ENCODE peak calls at places on chromosomes 12 and 14, in seven cellular contexts. F, P, C, H, Y, G and D are unnamed samples.

GRCh38 chr12:121534495-121535148 is 46.2 kb downstream of the KDM2B start:
- DNase-seq in Y (no peak), H (peak), F (peak), G (no peak), P (no peak), C (peak), D (no peak)

GRCh38 chr14:21734457-21735074 is 60.9 kb upstream of the OR4E1 start:
- DNase-seq in C (no peak), F (no peak), G (peak), P (peak), H (peak), Y (peak), D (peak)

GRCh38 chr12:111322336-111323250 is 46.3 kb downstream of the PHETA1 start:
- DNase-seq in Y (no peak), H (no peak), P (no peak), G (no peak), C (no peak), F (no peak), D (no peak)

GRCh38 chr14:64767215-64767964 is 63.2 kb downstream of the PLEKHG3 start:
- DNase-seq in C (no peak), F (no peak), H (no peak), Y (no peak), P (no peak), G (no peak), D (no peak)

GRCh38 chr14:50434530-50434929 is 37.8 kb upstream of the CDKL1 start:
- DNase-seq in Y (no peak), G (no peak), F (no peak), H (no peak), C (no peak), P (no peak), D (no peak)

GRCh38 chr14:71070169-71070568 is 162.9 kb downstream of the PCNX1 start:
- DNase-seq in G (no peak), P (peak), Y (peak), H (no peak), C (no peak), F (no peak), D (no peak)

GRCh38 chr12:110708917-110709316 is 20.0 kb upstream of the HVCN1 start:
- DNase-seq in F (no peak), Y (no peak), G (no peak), P (no peak), C (no peak), H (no peak), D (no peak)

GRCh38 chr14:32083315-32083624 is 6.2 kb downstream of the ARHGAP5 start:
- DNase-seq in P (no peak), F (no peak), G (no peak), H (no peak), Y (no peak), C (no peak), D (no peak)

GRCh38 chr14:68986225-68986624 is 7.1 kb upstream of the ACTN1 start:
- DNase-seq in Y (no peak), C (no peak), H (no peak), P (no peak), G (no peak), F (no peak), D (no peak)

GRCh38 chr14:60485057-60485599 is 735 bp downstream of the C14orf39 start:
- DNase-seq in G (no peak), F (no peak), P (no peak), Y (no peak), H (no peak), C (no peak), D (peak)

GRCh38 chr12:47249719-47250506 is 170.2 kb upstream of the AMIGO2 start:
- DNase-seq in P (no peak), H (no peak), G (no peak), F (no peak), Y (no peak), C (no peak), D (peak)

GRCh38 chr14:91947196-91948184 is at the start of gene FBLN5:
- DNase-seq in H (peak), G (peak), F (peak), P (peak), Y (peak), C (peak), D (peak)

GRCh38 chr14:44961730-44962572 is at the start of the genes KLHL28 and TOGARAM1:
- DNase-seq in H (peak), G (peak), Y (peak), C (peak), P (peak), F (peak), D (peak)
- H4K8ac ChIP-seq in H (peak), G (no peak), Y (peak), C (peak), P (peak), F (no peak), D (no peak)

DNA sequence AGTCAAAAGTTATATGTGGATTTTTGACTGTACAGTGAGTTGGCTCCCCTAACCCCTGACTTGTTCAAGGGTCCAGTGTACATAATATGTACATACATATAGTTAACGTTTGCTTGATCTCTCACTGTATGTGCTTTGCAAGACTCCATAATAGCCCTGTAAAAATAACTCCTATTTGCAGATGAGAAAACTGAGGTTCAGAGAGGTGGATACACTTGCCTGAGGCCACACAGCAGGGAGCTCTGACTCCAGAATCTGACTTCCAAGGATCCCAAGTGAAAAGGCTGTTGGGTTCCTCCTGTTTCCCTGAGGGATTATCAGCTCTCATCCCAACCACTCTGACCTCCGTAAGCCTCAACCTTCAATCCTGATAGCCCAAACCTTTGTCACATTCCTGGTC is 41.7 kb downstream of the CMKLR1 start:
- DNase-seq in P (no peak), F (no peak), Y (no peak), H (no peak), G (no peak), C (no peak), D (no peak)
- H3K23ac ChIP-seq in P (no peak), F (no peak), Y (no peak), H (no peak), G (no peak), C (no peak), D (no peak)

GRCh38 chr12:130831876-130832405 is 7.1 kb downstream of the STX2 start:
- DNase-seq in Y (no peak), G (no peak), F (peak), C (no peak), P (no peak), H (no peak), D (no peak)
- H3K4me2 ChIP-seq in Y (no peak), G (no peak), F (no peak), C (no peak), P (no peak), H (no peak), D (no peak)

GRCh38 chr12:109258607-109259544 is 50.2 kb downstream of the FOXN4 start:
- DNase-seq in F (no peak), P (no peak), G (no peak), H (no peak), Y (no peak), C (no peak), D (no peak)

GRCh38 chr12:109258201-109258600 is 50.9 kb downstream of the FOXN4 start:
- DNase-seq in C (no peak), P (no peak), G (no peak), H (no peak), F (no peak), Y (no peak), D (no peak)

GRCh38 chr12:109261939-109262338 is 47.1 kb downstream of the FOXN4 start:
- DNase-seq in F (no peak), C (no peak), H (no peak), Y (no peak), G (no peak), P (no peak), D (no peak)

GRCh38 chr12:109261087-109261486 is 48.0 kb downstream of the FOXN4 start:
- DNase-seq in F (no peak), H (no peak), P (no peak), C (no peak), Y (no peak), G (no peak), D (no peak)

DNA sequence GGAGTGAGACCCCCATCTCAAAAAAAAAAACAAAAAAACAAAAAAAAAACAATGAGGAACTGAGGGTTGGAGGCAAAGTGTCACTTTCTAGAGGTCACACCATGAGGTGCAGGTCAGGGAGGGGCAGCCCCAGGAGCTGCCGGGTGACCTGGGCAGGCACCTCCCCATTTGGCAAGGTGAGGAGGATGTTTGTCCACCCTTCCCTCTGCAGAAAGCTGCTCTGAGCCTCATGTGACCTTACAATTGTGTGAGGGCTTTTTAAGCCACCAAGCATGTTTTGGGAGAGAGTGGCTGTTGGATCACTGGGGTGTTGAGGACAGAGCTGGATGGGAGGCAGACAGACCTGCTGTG is 49.6 kb downstream of the FOXN4 start:
- DNase-seq in P (no peak), C (no peak), H (no peak), Y (no peak), G (no peak), F (no peak), D (no peak)
- H4K8ac ChIP-seq in P (no peak), C (no peak), H (no peak), Y (no peak), G (no peak), F (no peak), D (no peak)

GRCh38 chr12:123576611-123577010 is 7.7 kb upstream of the TMED2 start:
- DNase-seq in C (no peak), Y (no peak), P (peak), H (no peak), G (no peak), F (no peak), D (no peak)

GRCh38 chr12:123578243-123578642 is 6.1 kb upstream of the TMED2 start:
- DNase-seq in P (no peak), H (no peak), Y (no peak), G (no peak), F (no peak), C (no peak), D (no peak)

DNA sequence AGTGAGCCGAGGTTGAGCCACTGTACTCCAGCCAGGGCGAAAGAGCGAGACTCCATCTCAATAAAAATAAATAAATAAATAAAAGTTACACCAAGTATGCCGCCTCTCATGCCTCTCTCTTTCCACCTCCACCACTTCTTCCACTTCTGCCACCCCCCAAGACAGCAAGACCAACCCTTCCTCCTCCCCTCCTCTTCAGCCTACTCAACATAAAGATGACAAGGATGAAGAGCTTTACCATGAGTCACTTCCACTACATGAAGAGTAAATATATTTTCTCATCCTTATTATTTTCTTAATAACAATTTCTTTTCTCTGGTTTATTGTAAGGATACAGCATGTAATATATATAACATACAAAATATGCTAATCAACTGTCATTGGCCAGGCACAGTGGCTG is 3.6 kb upstream of the TMED2 start:
- DNase-seq in G (no peak), P (peak), H (no peak), C (no peak), Y (no peak), F (no peak), D (no peak)
- H3K23ac ChIP-seq in G (no peak), P (no peak), H (no peak), C (no peak), Y (no peak), F (no peak), D (no peak)

GRCh38 chr12:57223191-57224165 is 6.0 kb upstream of the SHMT2 start:
- DNase-seq in P (no peak), Y (no peak), F (no peak), G (no peak), H (no peak), C (no peak), D (no peak)
- H3K4me2 ChIP-seq in P (no peak), Y (no peak), F (no peak), G (no peak), H (no peak), C (no peak), D (no peak)

GRCh38 chr14:22794533-22794932 is 20.7 kb downstream of the SLC7A7 start:
- DNase-seq in H (no peak), G (no peak), F (no peak), C (no peak), P (no peak), Y (no peak), D (no peak)
- H4K8ac ChIP-seq in H (no peak), G (no peak), F (no peak), C (no peak), P (no peak), Y (no peak), D (no peak)

DNA sequence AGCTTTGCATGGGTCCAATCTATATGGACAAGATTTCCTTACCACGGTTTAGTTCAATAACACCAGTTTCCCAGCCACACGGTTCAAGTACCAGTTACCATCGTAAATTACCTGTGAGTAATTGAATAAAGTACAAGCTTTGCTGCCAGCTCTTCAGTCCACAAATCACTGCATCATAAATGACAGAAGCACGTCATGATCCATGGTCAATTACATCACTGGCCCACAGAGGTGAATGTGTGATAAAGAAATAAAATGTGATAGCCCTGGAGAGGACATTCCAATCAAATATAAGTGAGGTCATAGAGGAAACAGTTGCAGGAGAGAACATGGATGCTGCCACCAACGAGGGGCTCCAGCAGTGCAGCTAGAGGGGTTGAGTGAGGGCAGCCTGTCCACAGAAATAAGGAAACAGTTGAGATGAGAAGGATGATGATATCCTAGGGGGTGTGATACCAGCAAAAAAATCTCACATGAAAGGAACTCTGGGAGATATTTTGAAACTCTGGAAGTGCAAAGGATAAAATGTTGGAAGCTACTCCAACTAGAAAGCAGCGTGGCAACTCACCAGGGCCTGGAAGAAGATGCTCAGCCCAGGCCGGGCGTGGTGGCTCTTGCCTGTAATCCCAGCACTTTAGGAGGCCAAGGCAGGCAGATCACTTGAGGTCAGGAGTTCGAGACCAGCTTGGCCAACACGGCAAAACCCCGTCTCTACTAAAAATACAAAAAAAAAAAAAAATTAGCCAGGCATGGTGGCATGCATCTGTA is 5.8 kb upstream of the DYNC1H1 start:
- DNase-seq in H (no peak), P (no peak), C (no peak), Y (no peak), F (no peak), G (no peak), D (no peak)
- H3K23ac ChIP-seq in H (no peak), P (no peak), C (no peak), Y (no peak), F (no peak), G (no peak), D (no peak)

GRCh38 chr12:3882396-3882795 is 9.2 kb upstream of the PARP11 start:
- DNase-seq in P (no peak), G (no peak), H (no peak), Y (no peak), F (no peak), C (no peak), D (peak)

GRCh38 chr12:3881208-3881980 is 8.2 kb upstream of the PARP11 start:
- DNase-seq in C (no peak), G (peak), P (no peak), F (no peak), Y (no peak), H (no peak), D (peak)

GRCh38 chr12:3885179-3886094 is 12.2 kb upstream of the PARP11 start:
- DNase-seq in P (peak), Y (peak), G (peak), C (no peak), F (no peak), H (peak), D (peak)

GRCh38 chr12:3882896-3883564 is 9.8 kb upstream of the PARP11 start:
- DNase-seq in G (no peak), H (no peak), C (no peak), P (peak), F (no peak), Y (peak), D (peak)

DNA sequence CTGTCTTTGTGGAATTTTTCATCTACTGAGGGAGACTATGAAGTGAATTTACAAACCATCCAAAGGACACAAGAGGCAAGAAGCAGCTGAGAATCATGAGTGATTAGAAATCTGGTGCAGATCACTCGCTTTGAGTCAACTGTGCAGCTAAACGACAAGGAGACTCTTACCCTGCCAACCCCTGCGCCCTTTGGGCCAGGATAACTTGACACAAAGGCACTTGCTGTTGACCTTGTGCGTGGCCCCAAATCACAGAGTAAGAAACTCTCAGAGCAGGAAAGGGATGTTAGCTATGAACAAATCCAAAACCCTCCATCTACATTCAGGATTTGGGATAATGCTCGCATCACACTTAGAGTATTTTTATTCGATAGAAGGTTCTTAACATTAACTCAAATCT is 11.5 kb upstream of the PARP11 start:
- DNase-seq in Y (no peak), C (no peak), G (no peak), F (no peak), H (no peak), P (no peak), D (no peak)
- H3K4me2 ChIP-seq in Y (no peak), C (no peak), G (no peak), F (no peak), H (no peak), P (peak), D (no peak)